ENCODE peak calls at places on chromosomes 12 and 14, in four cellular contexts. N is hypothalamus, I is ureter, Y is astrocyte of the hippocampus. A is an unnamed sample.

GRCh38 chr12:52221912-52222457 is 11.1 kb upstream of the KRT7 start:
- DNase-seq in N (peak; percentile 68), I (no peak), Y (no peak), A (no peak)

GRCh38 chr12:96034631-96035282 is 630 bp downstream of the LTA4H start:
- DNase-seq in N (peak; percentile 41), I (no peak), Y (peak; percentile 68), A (peak; percentile 40)

GRCh38 chr12:110176745-110177144 is 52.6 kb downstream of the IFT81 start:
- DNase-seq in N (no peak), I (no peak), Y (no peak), A (no peak)

GRCh38 chr12:53059434-53060063 is 9.7 kb downstream of the TNS2 start:
- DNase-seq in N (no peak), I (peak; percentile 41), Y (no peak), A (no peak)

GRCh38 chr14:105839425-105840265 is 313.3 kb downstream of the TMEM121 start:
- DNase-seq in N (no peak), I (no peak), Y (no peak), A (no peak)

GRCh38 chr12:23482571-23482970 is 466.9 kb downstream of the SOX5 start:
- DNase-seq in N (no peak), I (no peak), Y (no peak), A (no peak)

GRCh38 chr14:71228711-71229110 is 321.5 kb downstream of the PCNX1 start:
- DNase-seq in N (no peak), I (no peak), Y (no peak), A (no peak)

GRCh38 chr14:100654814-100655795 is 67.9 kb upstream of the BEGAIN start:
- DNase-seq in N (no peak), I (no peak), Y (peak; percentile 54), A (peak; percentile 58)

GRCh38 chr12:55629058-55629841 is 7.4 kb upstream of the OR10P1 start:
- DNase-seq in N (no peak), I (no peak), Y (no peak), A (no peak)

GRCh38 chr14:57485635-57486034 is 8.0 kb downstream of the CCDC198 start:
- DNase-seq in N (no peak), I (no peak), Y (no peak), A (no peak)

GRCh38 chr12:122020795-122021192 is 890 bp upstream of the BCL7A start:
- DNase-seq in N (no peak), I (no peak), Y (no peak), A (no peak)

GRCh38 chr12:46372131-46372851 is at the start of gene SLC38A2:
- DNase-seq in N (peak; percentile 93), I (peak; percentile 98), Y (peak; percentile 98), A (peak; percentile 93)

GRCh38 chr12:81080431-81080983 is 2.6 kb downstream of the ACSS3 start:
- DNase-seq in N (no peak), I (peak; percentile 43), Y (no peak), A (no peak)

GRCh38 chr12:32451816-32452215 is 52.5 kb downstream of the FGD4 start:
- DNase-seq in N (no peak), I (no peak), Y (no peak), A (no peak)

GRCh38 chr14:95536036-95536577 is 1.3 kb downstream of the GLRX5 start:
- DNase-seq in N (no peak), I (no peak), Y (no peak), A (no peak)

GRCh38 chr12:49338830-49339463 is 2.0 kb upstream of the C1QL4 start:
- DNase-seq in N (no peak), I (no peak), Y (no peak), A (no peak)

GRCh38 chr12:122880155-122880605 is 15.7 kb downstream of the VPS37B start:
- DNase-seq in N (no peak), I (no peak), Y (no peak), A (no peak)

GRCh38 chr14:104925214-104925899 is 678 bp downstream of the PLD4 start:
- DNase-seq in N (no peak), I (no peak), Y (no peak), A (no peak)

GRCh38 chr12:117038023-117038680 is 61.1 kb downstream of the TESC start:
- DNase-seq in N (no peak), I (no peak), Y (no peak), A (no peak)

GRCh38 chr12:80441921-80442320 is 2.1 kb upstream of the PTPRQ start:
- DNase-seq in N (no peak), I (no peak), Y (peak; percentile 65), A (no peak)

GRCh38 chr12:12812163-12812562 is 983 bp upstream of the DDX47 start:
- DNase-seq in N (no peak), I (no peak), Y (no peak), A (no peak)

GRCh38 chr14:54105898-54106297 is 149.3 kb upstream of the BMP4 start:
- DNase-seq in N (no peak), I (no peak), Y (no peak), A (no peak)

GRCh38 chr12:51631591-51631990 is 40.6 kb downstream of the SCN8A start:
- DNase-seq in N (peak; percentile 46), I (no peak), Y (peak; percentile 79), A (no peak)

GRCh38 chr14:100780246-100780645 is 45.7 kb upstream of the MEG3 start:
- DNase-seq in N (no peak), I (no peak), Y (no peak), A (no peak)

GRCh38 chr12:78795934-78796445 is 68.6 kb upstream of the SYT1 start:
- DNase-seq in N (no peak), I (no peak), Y (no peak), A (no peak)

GRCh38 chr14:35420036-35420811 is 15.7 kb upstream of the NFKBIA start:
- DNase-seq in N (no peak), I (no peak), Y (peak; percentile 39), A (no peak)

GRCh38 chr12:24554612-24555300 is 394.1 kb downstream of the BCAT1 start:
- DNase-seq in N (no peak), I (no peak), Y (no peak), A (no peak)

GRCh38 chr14:74531467-74531866 is 37.9 kb downstream of the ISCA2 start:
- DNase-seq in N (no peak), I (no peak), Y (peak; percentile 53), A (no peak)

GRCh38 chr12:57473886-57474285 is 5.8 kb downstream of the ARHGAP9 start:
- DNase-seq in N (no peak), I (no peak), Y (no peak), A (no peak)

GRCh38 chr14:44880791-44881190 is 81.0 kb downstream of the KLHL28 start:
- DNase-seq in N (no peak), I (no peak), Y (no peak), A (no peak)

A was measured in COR-L47.